ENCODE peak calls at places on chromosomes 7 and 10, in nine cellular contexts. Z is WTC11, J is GM23338, B is NCI-H1694, Q is progenitor cell of endocrine pancreas, W is head of caudate nucleus, H is BJ, P is OCI-M1, N is RCC 7860. E is an unnamed sample.

GRCh38 chr10:44924261-44925040 is 13.3 kb downstream of the TMEM72 start:
- DNase-seq in W (no peak), B (no peak), N (no peak), Q (no peak), P (no peak), Z (no peak), J (peak), H (no peak), E (peak)

GRCh38 chr10:123997486-123998196 is 95.8 kb downstream of the CHST15 start:
- DNase-seq in W (no peak), P (peak), Q (no peak), N (peak), J (no peak), B (no peak), H (peak), Z (no peak), E (peak)

GRCh38 chr7:131383417-131383816 is 55.7 kb downstream of the MKLN1 start:
- DNase-seq in Z (no peak), J (no peak), B (no peak), N (no peak), Q (no peak), H (no peak), W (no peak), P (peak), E (no peak)

GRCh38 chr7:87874066-87874465 is 2.1 kb downstream of the SLC25A40 start:
- DNase-seq in J (no peak), W (no peak), H (no peak), P (peak), Z (no peak), B (no peak), Q (no peak), N (no peak), E (no peak)

GRCh38 chr7:80014507-80014906 is 120.1 kb upstream of the GNAI1 start:
- DNase-seq in H (no peak), J (peak), B (no peak), N (peak), Z (no peak), Q (no peak), W (no peak), P (peak), E (peak)

GRCh38 chr7:155652156-155653124 is 8.0 kb downstream of the RBM33 start:
- DNase-seq in H (no peak), Q (no peak), J (no peak), P (no peak), W (no peak), Z (no peak), N (peak), B (no peak), E (no peak)

GRCh38 chr10:70903262-70903921 is 15.0 kb upstream of the PCBD1 start:
- DNase-seq in W (peak), Z (peak), N (peak), P (peak), J (peak), Q (peak), B (peak), H (no peak), E (peak)

GRCh38 chr10:92124524-92125168 is 166.2 kb downstream of the CPEB3 start:
- DNase-seq in H (no peak), B (no peak), J (no peak), Q (no peak), P (no peak), Z (no peak), N (peak), W (no peak), E (no peak)

GRCh38 chr7:151689196-151689971 is 169.7 kb upstream of the RHEB start:
- DNase-seq in J (no peak), Z (no peak), N (no peak), H (no peak), W (peak), Q (no peak), B (no peak), P (no peak), E (peak)

GRCh38 chr7:90461216-90461615 is 8.2 kb upstream of the PTTG1IP2 start:
- DNase-seq in N (no peak), W (no peak), B (no peak), P (no peak), Z (no peak), H (no peak), J (no peak), Q (no peak), E (no peak)

GRCh38 chr7:17939111-17939669 is 1.1 kb downstream of the SNX13 start:
- DNase-seq in H (no peak), J (no peak), B (no peak), W (no peak), P (peak), Q (no peak), N (peak), Z (no peak), E (no peak)

GRCh38 chr7:117596134-117596533 is 116.3 kb downstream of the CFTR start:
- DNase-seq in Q (no peak), B (no peak), J (no peak), H (no peak), Z (no peak), W (no peak), P (no peak), N (no peak), E (no peak)

GRCh38 chr10:44334621-44335184 is 50.2 kb downstream of the CXCL12 start:
- DNase-seq in P (no peak), Q (no peak), H (peak), J (no peak), N (no peak), W (no peak), B (no peak), Z (no peak), E (no peak)

GRCh38 chr10:33453081-33453850 is 118.8 kb upstream of the NRP1 start:
- DNase-seq in N (peak), J (no peak), Z (no peak), Q (no peak), B (no peak), P (no peak), W (no peak), H (no peak), E (no peak)

GRCh38 chr7:121961491-121961890 is 88.5 kb downstream of the PTPRZ1 start:
- DNase-seq in N (no peak), Q (no peak), H (no peak), Z (no peak), W (no peak), B (no peak), P (no peak), J (no peak), E (no peak)

GRCh38 chr7:83468251-83468739 is 180.6 kb downstream of the SEMA3E start:
- DNase-seq in H (peak), W (peak), N (peak), Z (peak), P (peak), J (peak), B (peak), Q (no peak), E (no peak)

GRCh38 chr7:19079066-19079465 is 38.4 kb downstream of the TWIST1 start:
- DNase-seq in B (no peak), Z (no peak), Q (no peak), J (no peak), W (no peak), H (peak), P (peak), N (no peak), E (no peak)

GRCh38 chr10:116716381-116716780 is 26.0 kb downstream of the HSPA12A start:
- DNase-seq in W (no peak), J (no peak), P (no peak), N (no peak), H (no peak), Z (no peak), Q (no peak), B (no peak), E (no peak)

GRCh38 chr10:118793545-118793944 is 38.8 kb upstream of the CACUL1 start:
- DNase-seq in H (no peak), J (no peak), P (no peak), N (no peak), B (no peak), Q (no peak), W (no peak), Z (no peak), E (no peak)

GRCh38 chr10:16681525-16681924 is 135.7 kb downstream of the RSU1 start:
- DNase-seq in N (no peak), J (no peak), Q (no peak), Z (no peak), B (no peak), W (no peak), H (no peak), P (no peak), E (no peak)

GRCh38 chr7:156180451-156181229 is 368.4 kb upstream of the SHH start:
- DNase-seq in Q (no peak), B (no peak), H (no peak), J (no peak), W (no peak), N (no peak), Z (no peak), P (no peak), E (no peak)

GRCh38 chr10:119742988-119743646 is 17.3 kb downstream of the INPP5F start:
- DNase-seq in Q (no peak), W (no peak), J (no peak), Z (no peak), H (no peak), B (no peak), P (no peak), N (no peak), E (no peak)

GRCh38 chr7:127021019-127021738 is 231.6 kb downstream of the GRM8 start:
- DNase-seq in W (no peak), B (no peak), Z (no peak), H (no peak), N (no peak), Q (no peak), P (no peak), J (no peak), E (no peak)

GRCh38 chr7:144386741-144387140 is 16.8 kb downstream of the NOBOX start:
- DNase-seq in Q (no peak), J (no peak), N (peak), H (no peak), B (no peak), Z (no peak), W (no peak), P (no peak), E (no peak)

GRCh38 chr10:37701781-37702493 is 155.5 kb downstream of the ZNF248 start:
- DNase-seq in W (no peak), Z (no peak), Q (no peak), P (no peak), H (no peak), B (no peak), N (no peak), J (no peak), E (peak)

GRCh38 chr10:33643042-33643441 is 308.6 kb upstream of the NRP1 start:
- DNase-seq in J (no peak), Z (no peak), N (peak), Q (no peak), B (no peak), P (no peak), H (peak), W (no peak), E (no peak)

GRCh38 chr10:119235381-119235780 is 28.0 kb downstream of the GRK5 start:
- DNase-seq in N (no peak), J (no peak), Z (no peak), H (no peak), P (no peak), W (no peak), B (no peak), Q (no peak), E (no peak)

GRCh38 chr10:49350856-49351532 is 44.9 kb downstream of the DRGX start:
- DNase-seq in Q (no peak), B (no peak), P (no peak), J (no peak), W (no peak), Z (no peak), H (no peak), N (no peak), E (no peak)

GRCh38 chr10:122446668-122447410 is 7.6 kb upstream of the ARMS2 start:
- DNase-seq in W (no peak), Q (no peak), H (no peak), N (no peak), Z (no peak), J (peak), B (no peak), P (no peak), E (peak)

GRCh38 chr7:50214141-50214670 is 90.3 kb upstream of the IKZF1 start:
- DNase-seq in B (no peak), Z (no peak), P (peak), J (no peak), Q (no peak), W (no peak), N (no peak), H (no peak), E (no peak)

GRCh38 chr10:124091646-124092269 is 1.6 kb downstream of the CHST15 start:
- DNase-seq in J (peak), N (no peak), B (no peak), Q (peak), Z (peak), W (peak), P (no peak), H (no peak), E (peak)

GRCh38 chr7:100210803-100211202 is 8.9 kb upstream of the PVRIG start:
- DNase-seq in P (no peak), J (no peak), Q (no peak), N (no peak), B (no peak), Z (no peak), W (no peak), H (no peak), E (no peak)

GRCh38 chr10:71725998-71726672 is 6.6 kb upstream of the C10orf105 start:
- DNase-seq in H (no peak), Z (peak), N (peak), P (peak), B (no peak), Q (no peak), W (no peak), J (peak), E (peak)

GRCh38 chr10:32253300-32253699 is 93.7 kb downstream of the EPC1 start:
- DNase-seq in Q (no peak), P (peak), W (no peak), J (no peak), Z (no peak), N (no peak), B (no peak), H (no peak), E (no peak)

GRCh38 chr10:16756561-16757221 is 60.5 kb downstream of the RSU1 start:
- DNase-seq in Z (no peak), J (no peak), Q (no peak), P (no peak), W (no peak), B (no peak), H (no peak), N (no peak), E (no peak)

GRCh38 chr7:42493436-42494198 is 256.6 kb upstream of the GLI3 start:
- DNase-seq in W (peak), J (peak), Q (peak), Z (peak), P (no peak), B (no peak), N (no peak), H (peak), E (peak)

GRCh38 chr10:114471906-114472873 is 67.9 kb upstream of the AFAP1L2 start:
- DNase-seq in H (no peak), B (no peak), N (no peak), Q (no peak), W (no peak), J (peak), P (no peak), Z (no peak), E (peak)